ENCODE peak calls at places on chromosome 16, in four cellular contexts. X, M, C and F are unnamed samples.

GRCh38 chr16:30637952-30638351 is 12.8 kb upstream of the PRR14 start:
- DNase-seq in X (peak), M (peak), C (no peak), F (peak)

GRCh38 chr16:68396481-68396880 is 51.8 kb downstream of the SMPD3 start:
- DNase-seq in X (peak), M (peak), C (peak), F (peak)

GRCh38 chr16:1983544-1984346 is at the start of gene GFER:
- DNase-seq in X (peak), M (peak), C (peak), F (peak)

GRCh38 chr16:68351463-68351862 is 40.6 kb downstream of the PRMT7 start:
- DNase-seq in X (no peak), M (no peak), C (no peak), F (no peak)

GRCh38 chr16:23690771-23691482 is 12.2 kb downstream of the PLK1 start:
- DNase-seq in X (no peak), M (no peak), C (no peak), F (no peak)

GRCh38 chr16:58904254-58904653 is 170.1 kb upstream of the GOT2 start:
- DNase-seq in X (no peak), M (peak), C (no peak), F (no peak)

GRCh38 chr16:79772028-79772427 is 171.5 kb upstream of the MAF start:
- DNase-seq in X (no peak), M (no peak), C (no peak), F (no peak)

GRCh38 chr16:19294156-19294649 is 8.7 kb downstream of the CLEC19A start:
- DNase-seq in X (no peak), M (peak), C (peak), F (no peak)

GRCh38 chr16:69049146-69049545 is 56.3 kb upstream of the HAS3 start:
- DNase-seq in X (peak), M (peak), C (no peak), F (no peak)